ENCODE peak calls at places on chromosome 14, in five cellular contexts. One of them, this sample, is unnamed.
A peak's percentile ranks its signal among the peaks of the same experiment; 100 is the strongest.

GRCh38 chr14:67515386-67516079 is 17.6 kb upstream of the PLEKHH1 start:
- DNase-seq in GM23338: peak; percentile 64
- DNase-seq in astrocyte of the spinal cord: no peak
- DNase-seq in body of pancreas: peak; percentile 28
- DNase-seq in neural progenitor cell: no peak
- DNase-seq in this sample: peak; percentile 88

GRCh38 chr14:85714046-85714445 is 184.1 kb downstream of the FLRT2 start:
- DNase-seq in GM23338: no peak
- DNase-seq in astrocyte of the spinal cord: no peak
- DNase-seq in body of pancreas: no peak
- DNase-seq in neural progenitor cell: peak; percentile 71
- DNase-seq in this sample: no peak

GRCh38 chr14:72617391-72618011 is 276.4 kb downstream of the DPF3 start:
- DNase-seq in GM23338: peak; percentile 19
- DNase-seq in astrocyte of the spinal cord: peak; percentile 77
- DNase-seq in body of pancreas: no peak
- DNase-seq in neural progenitor cell: peak; percentile 48
- DNase-seq in this sample: peak; percentile 76

GRCh38 chr14:105861985-105862465 is 335.6 kb downstream of the TMEM121 start:
- DNase-seq in GM23338: no peak
- DNase-seq in astrocyte of the spinal cord: no peak
- DNase-seq in body of pancreas: no peak
- DNase-seq in neural progenitor cell: no peak
- DNase-seq in this sample: no peak

GRCh38 chr14:68365228-68365627 is 427.6 kb downstream of the ZFP36L1 start:
- DNase-seq in GM23338: no peak
- DNase-seq in astrocyte of the spinal cord: peak; percentile 75
- DNase-seq in body of pancreas: no peak
- DNase-seq in neural progenitor cell: no peak
- DNase-seq in this sample: no peak

GRCh38 chr14:104886690-104887622 is 21.9 kb downstream of the CEP170B start:
- DNase-seq in GM23338: no peak
- DNase-seq in astrocyte of the spinal cord: no peak
- DNase-seq in body of pancreas: no peak
- DNase-seq in neural progenitor cell: no peak
- DNase-seq in this sample: peak; percentile 86

GRCh38 chr14:99521176-99522024 is 40.2 kb downstream of the CCNK start:
- DNase-seq in GM23338: no peak
- DNase-seq in astrocyte of the spinal cord: no peak
- DNase-seq in body of pancreas: no peak
- DNase-seq in neural progenitor cell: no peak
- DNase-seq in this sample: peak; percentile 66

GRCh38 chr14:76257842-76258397 is 106.2 kb downstream of the GPATCH2L start:
- DNase-seq in GM23338: peak; percentile 24
- DNase-seq in astrocyte of the spinal cord: no peak
- DNase-seq in body of pancreas: no peak
- DNase-seq in neural progenitor cell: peak; percentile 37
- DNase-seq in this sample: no peak

GRCh38 chr14:92877757-92878431 is 45.1 kb upstream of the CHGA start:
- DNase-seq in GM23338: peak; percentile 51
- DNase-seq in astrocyte of the spinal cord: peak; percentile 10
- DNase-seq in body of pancreas: peak; percentile 94
- DNase-seq in neural progenitor cell: peak; percentile 73
- DNase-seq in this sample: no peak

GRCh38 chr14:51521764-51522163 is 129.9 kb upstream of the FRMD6 start:
- DNase-seq in GM23338: no peak
- DNase-seq in astrocyte of the spinal cord: peak; percentile 84
- DNase-seq in body of pancreas: no peak
- DNase-seq in neural progenitor cell: no peak
- DNase-seq in this sample: no peak

GRCh38 chr14:96051231-96051630 is 12.1 kb downstream of the C14orf132 start:
- DNase-seq in GM23338: no peak
- DNase-seq in astrocyte of the spinal cord: no peak
- DNase-seq in body of pancreas: no peak
- DNase-seq in neural progenitor cell: no peak
- DNase-seq in this sample: no peak

GRCh38 chr14:96051642-96052540 is 12.7 kb downstream of the C14orf132 start:
- DNase-seq in GM23338: peak; percentile 88
- DNase-seq in astrocyte of the spinal cord: no peak
- DNase-seq in body of pancreas: no peak
- DNase-seq in neural progenitor cell: peak; percentile 56
- DNase-seq in this sample: no peak

GRCh38 chr14:96053236-96053599 is 14.1 kb downstream of the C14orf132 start:
- DNase-seq in GM23338: no peak
- DNase-seq in astrocyte of the spinal cord: no peak
- DNase-seq in body of pancreas: no peak
- DNase-seq in neural progenitor cell: no peak
- DNase-seq in this sample: no peak

GRCh38 chr14:96053600-96054381 is 14.6 kb downstream of the C14orf132 start:
- DNase-seq in GM23338: no peak
- DNase-seq in astrocyte of the spinal cord: peak; percentile 99
- DNase-seq in body of pancreas: peak; percentile 59
- DNase-seq in neural progenitor cell: no peak
- DNase-seq in this sample: peak; percentile 97

GRCh38 chr14:96052541-96053105 is 13.5 kb downstream of the C14orf132 start:
- DNase-seq in GM23338: no peak
- DNase-seq in astrocyte of the spinal cord: no peak
- DNase-seq in body of pancreas: no peak
- DNase-seq in neural progenitor cell: no peak
- DNase-seq in this sample: peak; percentile 76
- TF ChIP-seq CTCF in GM23338: no peak
- TF ChIP-seq CTCF in astrocyte of the spinal cord: peak; percentile 18
- TF ChIP-seq CTCF in body of pancreas: no peak
- TF ChIP-seq CTCF in neural progenitor cell: no peak
- TF ChIP-seq CTCF in this sample: no peak

DNA sequence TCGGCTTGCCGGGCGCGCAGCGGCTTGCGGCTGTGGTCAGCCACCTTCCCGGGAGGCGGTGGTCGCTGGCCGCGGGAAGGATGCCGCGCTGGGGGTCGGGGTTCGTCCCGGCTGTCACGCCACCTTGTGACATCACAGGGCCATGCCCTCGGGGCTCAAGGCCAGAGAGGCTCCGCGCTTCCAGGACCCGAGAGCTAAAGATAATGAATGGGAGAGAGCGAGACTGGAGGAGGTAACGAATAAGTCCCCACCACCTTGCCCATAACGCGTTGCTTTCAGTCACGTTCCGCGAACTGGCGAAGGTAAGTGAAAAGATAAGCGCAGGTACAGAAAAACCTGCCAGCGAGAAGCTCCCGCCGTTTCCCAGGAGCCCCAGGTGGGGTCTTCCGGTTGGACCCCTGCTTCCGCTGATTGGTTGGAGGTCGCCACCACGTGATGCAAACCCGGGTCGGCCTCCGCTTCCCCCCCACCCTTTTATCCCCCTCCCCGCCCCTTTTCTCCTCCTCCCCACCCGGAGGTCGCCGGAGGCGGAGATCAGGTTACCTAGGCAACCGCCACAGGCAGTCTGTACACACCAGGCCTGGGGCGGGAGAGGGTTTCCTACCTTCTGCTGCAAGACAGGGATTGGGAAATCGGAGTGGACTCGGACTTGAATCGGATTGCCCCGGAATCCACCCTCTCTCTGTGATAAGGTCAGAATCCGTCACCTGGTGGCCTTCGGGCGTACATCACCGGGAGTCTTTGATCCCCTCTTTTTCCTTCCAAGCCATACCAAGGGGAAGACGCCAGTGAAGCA is at the start of gene LRRC9:
- DNase-seq in GM23338: peak; percentile 97
- DNase-seq in astrocyte of the spinal cord: peak; percentile 37
- DNase-seq in body of pancreas: peak; percentile 75
- DNase-seq in neural progenitor cell: peak; percentile 97
- DNase-seq in this sample: no peak
- TF ChIP-seq CTCF in GM23338: peak; percentile 20
- TF ChIP-seq CTCF in astrocyte of the spinal cord: no peak
- TF ChIP-seq CTCF in body of pancreas: no peak
- TF ChIP-seq CTCF in neural progenitor cell: peak; percentile 19
- TF ChIP-seq CTCF in this sample: no peak

DNA sequence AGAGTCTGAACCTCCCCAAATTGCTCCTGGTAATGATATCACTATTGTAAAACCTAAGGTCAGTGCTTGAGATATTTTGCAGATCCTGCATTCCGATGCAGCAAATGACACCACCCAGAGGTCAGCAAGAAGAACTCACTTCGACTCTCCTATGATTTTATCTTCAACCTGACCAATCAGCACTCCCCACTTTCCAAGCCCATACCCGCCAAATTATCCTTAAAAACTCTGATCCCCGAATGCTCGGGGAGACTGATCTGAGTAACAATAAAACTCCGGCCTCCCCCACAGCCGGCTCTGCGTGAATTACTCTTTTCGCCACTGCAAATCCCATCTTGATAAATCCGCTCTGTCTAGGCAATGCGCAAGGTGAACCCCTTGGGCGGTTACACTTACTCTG is 1.2 kb downstream of the NPC2 start:
- DNase-seq in GM23338: peak; percentile 57
- DNase-seq in astrocyte of the spinal cord: peak; percentile 38
- DNase-seq in body of pancreas: no peak
- DNase-seq in neural progenitor cell: peak; percentile 50
- DNase-seq in this sample: no peak
- TF ChIP-seq CTCF in GM23338: peak; percentile 51
- TF ChIP-seq CTCF in astrocyte of the spinal cord: peak; percentile 30
- TF ChIP-seq CTCF in body of pancreas: no peak
- TF ChIP-seq CTCF in neural progenitor cell: peak; percentile 45
- TF ChIP-seq CTCF in this sample: peak; percentile 42

GRCh38 chr14:43649508-43649907 is 857.6 kb downstream of the FSCB start:
- DNase-seq in GM23338: no peak
- DNase-seq in astrocyte of the spinal cord: no peak
- DNase-seq in body of pancreas: no peak
- DNase-seq in neural progenitor cell: no peak
- DNase-seq in this sample: no peak

GRCh38 chr14:43651896-43652295 is 855.2 kb downstream of the FSCB start:
- DNase-seq in GM23338: no peak
- DNase-seq in astrocyte of the spinal cord: no peak
- DNase-seq in body of pancreas: no peak
- DNase-seq in neural progenitor cell: no peak
- DNase-seq in this sample: no peak

GRCh38 chr14:43651185-43651787 is 855.8 kb downstream of the FSCB start:
- DNase-seq in GM23338: no peak
- DNase-seq in astrocyte of the spinal cord: no peak
- DNase-seq in body of pancreas: no peak
- DNase-seq in neural progenitor cell: no peak
- DNase-seq in this sample: no peak

GRCh38 chr14:43647302-43647701 is 859.8 kb downstream of the FSCB start:
- DNase-seq in GM23338: peak; percentile 33
- DNase-seq in astrocyte of the spinal cord: no peak
- DNase-seq in body of pancreas: no peak
- DNase-seq in neural progenitor cell: peak; percentile 52
- DNase-seq in this sample: no peak
- TF ChIP-seq CTCF in GM23338: peak; percentile 62
- TF ChIP-seq CTCF in astrocyte of the spinal cord: no peak
- TF ChIP-seq CTCF in body of pancreas: no peak
- TF ChIP-seq CTCF in neural progenitor cell: peak; percentile 55
- TF ChIP-seq CTCF in this sample: no peak